ENCODE peak calls at places on chromosomes 12 and 14, in four cellular contexts. S is T-helper 2 cell, O is SW 1271, K is HCEC 1CT. I is an unnamed sample.

GRCh38 chr12:13390381-13390856 is 193.9 kb downstream of the EMP1 start:
- DNase-seq in O (no peak), S (no peak), K (no peak), I (no peak)

GRCh38 chr14:34078117-34078743 is 127.4 kb upstream of the EGLN3 start:
- DNase-seq in O (no peak), K (no peak), S (no peak), I (no peak)

GRCh38 chr14:74474376-74474775 is 18.7 kb downstream of the NPC2 start:
- DNase-seq in S (no peak), O (no peak), K (no peak), I (no peak)

GRCh38 chr12:54666008-54666407 is 17.8 kb upstream of the DCD start:
- DNase-seq in K (no peak), O (no peak), S (no peak), I (no peak)

GRCh38 chr14:32372154-32372553 is 43.1 kb downstream of the AKAP6 start:
- DNase-seq in K (peak; percentile 87), O (no peak), S (no peak), I (no peak)

GRCh38 chr12:15590180-15590826 is 198.9 kb downstream of the EPS8 start:
- DNase-seq in S (no peak), O (peak; percentile 59), K (peak; percentile 66), I (peak; percentile 53)

GRCh38 chr14:73751157-73751691 is 37.0 kb upstream of the PNMA1 start:
- DNase-seq in O (no peak), K (no peak), S (no peak), I (no peak)

GRCh38 chr12:66774921-66775320 is 96.0 kb upstream of the GRIP1 start:
- DNase-seq in S (no peak), O (no peak), K (no peak), I (no peak)

GRCh38 chr12:113214938-113215400 is 6.3 kb upstream of the TPCN1 start:
- DNase-seq in K (peak; percentile 99), S (no peak), O (peak; percentile 89), I (no peak)

GRCh38 chr14:55241673-55242072 is 29.5 kb upstream of the FBXO34 start:
- DNase-seq in K (no peak), S (no peak), O (no peak), I (no peak)

GRCh38 chr12:58189030-58189429 is 247.7 kb downstream of the ATP23 start:
- DNase-seq in K (no peak), S (no peak), O (no peak), I (no peak)

GRCh38 chr12:95446511-95446910 is 27.4 kb upstream of the METAP2 start:
- DNase-seq in O (no peak), K (no peak), S (no peak), I (no peak)

GRCh38 chr14:102251161-102251560 is 53.8 kb downstream of the MOK start:
- DNase-seq in O (no peak), K (no peak), S (no peak), I (no peak)

GRCh38 chr14:32623300-32624093 is 294.4 kb downstream of the AKAP6 start:
- DNase-seq in S (no peak), K (peak; percentile 9), O (no peak), I (no peak)

GRCh38 chr12:76470028-76470939 is 89.3 kb downstream of the OSBPL8 start:
- DNase-seq in S (no peak), K (peak; percentile 89), O (no peak), I (no peak)

GRCh38 chr14:69077841-69078240 is 75.1 kb downstream of the DCAF5 start:
- DNase-seq in K (peak; percentile 85), S (no peak), O (peak; percentile 43), I (no peak)

GRCh38 chr12:107967170-107967569 is 161.9 kb upstream of the WSCD2 start:
- DNase-seq in S (no peak), K (no peak), O (no peak), I (no peak)

GRCh38 chr12:59055204-59055839 is 135.0 kb upstream of the LRIG3 start:
- DNase-seq in S (no peak), K (peak; percentile 74), O (peak; percentile 51), I (peak; percentile 85)

GRCh38 chr12:34400986-34401658 is 378.8 kb downstream of the ALG10 start:
- DNase-seq in S (peak; percentile 4), O (no peak), K (no peak), I (no peak)

GRCh38 chr14:66206554-66206953 is 279.6 kb upstream of the CCDC196 start:
- DNase-seq in K (no peak), O (no peak), S (no peak), I (no peak)

GRCh38 chr12:98559666-98560065 is 33.8 kb upstream of the SLC25A3 start:
- DNase-seq in K (no peak), S (no peak), O (no peak), I (no peak)

GRCh38 chr12:111791507-111791906 is 24.8 kb downstream of the ALDH2 start:
- DNase-seq in K (no peak), S (no peak), O (no peak), I (no peak)

GRCh38 chr14:54730156-54730961 is 163.4 kb downstream of the SAMD4A start:
- DNase-seq in K (peak; percentile 96), S (no peak), O (no peak), I (no peak)

GRCh38 chr12:98438826-98439225 is 76.6 kb upstream of the TMPO start:
- DNase-seq in K (no peak), O (no peak), S (no peak), I (no peak)

GRCh38 chr14:77052281-77053044 is 24.0 kb upstream of the IRF2BPL start:
- DNase-seq in K (no peak), O (no peak), S (no peak), I (no peak)

GRCh38 chr12:77488041-77488620 is 342.6 kb upstream of the NAV3 start:
- DNase-seq in S (no peak), O (no peak), K (no peak), I (no peak)

GRCh38 chr14:28083456-28083855 is 683.1 kb upstream of the FOXG1 start:
- DNase-seq in O (no peak), S (no peak), K (peak; percentile 54), I (no peak)